ENCODE peak calls at places on chromosomes 2 and 18, in nine cellular contexts. One of them, this sample, is unnamed.

GRCh38 chr2:119142822-119143221 is 15.7 kb downstream of the C1QL2 start:
- DNase-seq in left lung: no peak
- DNase-seq in foreskin fibroblast: no peak
- DNase-seq in CD8-positive, alpha-beta T cell: no peak
- DNase-seq in astrocyte of the spinal cord: no peak
- DNase-seq in HL-60: no peak
- DNase-seq in fibroblast of lung: no peak
- DNase-seq in right lobe of liver: no peak
- DNase-seq in vagina: no peak
- DNase-seq in this sample: no peak

GRCh38 chr2:226730487-226730886 is 69.1 kb downstream of the IRS1 start:
- DNase-seq in left lung: no peak
- DNase-seq in foreskin fibroblast: peak; percentile 51
- DNase-seq in CD8-positive, alpha-beta T cell: no peak
- DNase-seq in astrocyte of the spinal cord: peak; percentile 39
- DNase-seq in HL-60: no peak
- DNase-seq in fibroblast of lung: no peak
- DNase-seq in right lobe of liver: peak; percentile 53
- DNase-seq in vagina: no peak
- DNase-seq in this sample: no peak

GRCh38 chr2:127174977-127175376 is 45.1 kb downstream of the CYP27C1 start:
- DNase-seq in left lung: no peak
- DNase-seq in foreskin fibroblast: peak; percentile 31
- DNase-seq in CD8-positive, alpha-beta T cell: no peak
- DNase-seq in astrocyte of the spinal cord: no peak
- DNase-seq in HL-60: no peak
- DNase-seq in fibroblast of lung: no peak
- DNase-seq in right lobe of liver: no peak
- DNase-seq in vagina: peak; percentile 92
- DNase-seq in this sample: no peak

GRCh38 chr2:113173563-113174368 is at the start of gene PSD4:
- DNase-seq in left lung: peak; percentile 87
- DNase-seq in foreskin fibroblast: no peak
- DNase-seq in CD8-positive, alpha-beta T cell: peak; percentile 91
- DNase-seq in astrocyte of the spinal cord: no peak
- DNase-seq in HL-60: peak; percentile 83
- DNase-seq in fibroblast of lung: no peak
- DNase-seq in right lobe of liver: peak; percentile 78
- DNase-seq in vagina: no peak
- DNase-seq in this sample: no peak

GRCh38 chr2:152730591-152731333 is 12.3 kb downstream of the ARL6IP6 start:
- DNase-seq in left lung: no peak
- DNase-seq in foreskin fibroblast: no peak
- DNase-seq in CD8-positive, alpha-beta T cell: peak; percentile 53
- DNase-seq in astrocyte of the spinal cord: no peak
- DNase-seq in HL-60: peak; percentile 73
- DNase-seq in fibroblast of lung: peak; percentile 25
- DNase-seq in right lobe of liver: no peak
- DNase-seq in vagina: no peak
- DNase-seq in this sample: no peak

GRCh38 chr18:5197032-5197434 is at the start of gene AKAIN1:
- DNase-seq in left lung: peak; percentile 36
- DNase-seq in foreskin fibroblast: peak; percentile 0
- DNase-seq in CD8-positive, alpha-beta T cell: no peak
- DNase-seq in astrocyte of the spinal cord: peak; percentile 49
- DNase-seq in HL-60: no peak
- DNase-seq in fibroblast of lung: peak; percentile 44
- DNase-seq in right lobe of liver: peak; percentile 58
- DNase-seq in vagina: no peak
- DNase-seq in this sample: no peak

GRCh38 chr2:112164876-112165275 is 26.7 kb downstream of the FBLN7 start:
- DNase-seq in left lung: no peak
- DNase-seq in foreskin fibroblast: no peak
- DNase-seq in CD8-positive, alpha-beta T cell: no peak
- DNase-seq in astrocyte of the spinal cord: no peak
- DNase-seq in HL-60: no peak
- DNase-seq in fibroblast of lung: no peak
- DNase-seq in right lobe of liver: no peak
- DNase-seq in vagina: no peak
- DNase-seq in this sample: no peak

GRCh38 chr2:129759186-129760010 is 220.1 kb upstream of the RAB6C start:
- DNase-seq in left lung: no peak
- DNase-seq in foreskin fibroblast: no peak
- DNase-seq in CD8-positive, alpha-beta T cell: no peak
- DNase-seq in astrocyte of the spinal cord: no peak
- DNase-seq in HL-60: no peak
- DNase-seq in fibroblast of lung: no peak
- DNase-seq in right lobe of liver: peak; percentile 47
- DNase-seq in vagina: peak; percentile 80
- DNase-seq in this sample: no peak

GRCh38 chr18:60075477-60075876 is 175.7 kb downstream of the PMAIP1 start:
- DNase-seq in left lung: no peak
- DNase-seq in foreskin fibroblast: no peak
- DNase-seq in CD8-positive, alpha-beta T cell: no peak
- DNase-seq in astrocyte of the spinal cord: no peak
- DNase-seq in HL-60: no peak
- DNase-seq in fibroblast of lung: no peak
- DNase-seq in right lobe of liver: no peak
- DNase-seq in vagina: no peak
- DNase-seq in this sample: no peak

GRCh38 chr18:7987284-7987976 is 420.3 kb downstream of the PTPRM start:
- DNase-seq in left lung: no peak
- DNase-seq in foreskin fibroblast: peak; percentile 56
- DNase-seq in CD8-positive, alpha-beta T cell: no peak
- DNase-seq in astrocyte of the spinal cord: peak; percentile 81
- DNase-seq in HL-60: no peak
- DNase-seq in fibroblast of lung: peak; percentile 85
- DNase-seq in right lobe of liver: no peak
- DNase-seq in vagina: no peak
- DNase-seq in this sample: no peak

GRCh38 chr2:157699806-157700205 is 71.1 kb upstream of the ACVR1C start:
- DNase-seq in left lung: no peak
- DNase-seq in foreskin fibroblast: no peak
- DNase-seq in CD8-positive, alpha-beta T cell: no peak
- DNase-seq in astrocyte of the spinal cord: no peak
- DNase-seq in HL-60: no peak
- DNase-seq in fibroblast of lung: no peak
- DNase-seq in right lobe of liver: no peak
- DNase-seq in vagina: no peak
- DNase-seq in this sample: no peak

GRCh38 chr18:1062592-1062991 is 157.9 kb downstream of the ADCYAP1 start:
- DNase-seq in left lung: no peak
- DNase-seq in foreskin fibroblast: no peak
- DNase-seq in CD8-positive, alpha-beta T cell: no peak
- DNase-seq in astrocyte of the spinal cord: no peak
- DNase-seq in HL-60: no peak
- DNase-seq in fibroblast of lung: no peak
- DNase-seq in right lobe of liver: no peak
- DNase-seq in vagina: no peak
- DNase-seq in this sample: no peak

GRCh38 chr18:30280861-30281470 is 761.6 kb downstream of the DSC3 start:
- DNase-seq in left lung: no peak
- DNase-seq in foreskin fibroblast: peak; percentile 2
- DNase-seq in CD8-positive, alpha-beta T cell: no peak
- DNase-seq in astrocyte of the spinal cord: peak; percentile 69
- DNase-seq in HL-60: peak; percentile 5
- DNase-seq in fibroblast of lung: peak; percentile 41
- DNase-seq in right lobe of liver: no peak
- DNase-seq in vagina: no peak
- DNase-seq in this sample: no peak

GRCh38 chr2:188320861-188321260 is 29.2 kb downstream of the GULP1 start:
- DNase-seq in left lung: no peak
- DNase-seq in foreskin fibroblast: no peak
- DNase-seq in CD8-positive, alpha-beta T cell: no peak
- DNase-seq in astrocyte of the spinal cord: no peak
- DNase-seq in HL-60: no peak
- DNase-seq in fibroblast of lung: no peak
- DNase-seq in right lobe of liver: no peak
- DNase-seq in vagina: no peak
- DNase-seq in this sample: no peak

GRCh38 chr18:57430166-57430958 is 4.8 kb upstream of the ONECUT2 start:
- DNase-seq in left lung: no peak
- DNase-seq in foreskin fibroblast: no peak
- DNase-seq in CD8-positive, alpha-beta T cell: no peak
- DNase-seq in astrocyte of the spinal cord: no peak
- DNase-seq in HL-60: no peak
- DNase-seq in fibroblast of lung: no peak
- DNase-seq in right lobe of liver: no peak
- DNase-seq in vagina: no peak
- DNase-seq in this sample: no peak

GRCh38 chr18:57426187-57426586 is 9.0 kb upstream of the ONECUT2 start:
- DNase-seq in left lung: no peak
- DNase-seq in foreskin fibroblast: no peak
- DNase-seq in CD8-positive, alpha-beta T cell: no peak
- DNase-seq in astrocyte of the spinal cord: no peak
- DNase-seq in HL-60: no peak
- DNase-seq in fibroblast of lung: no peak
- DNase-seq in right lobe of liver: no peak
- DNase-seq in vagina: no peak
- DNase-seq in this sample: no peak

GRCh38 chr18:57429607-57430165 is 5.5 kb upstream of the ONECUT2 start:
- DNase-seq in left lung: no peak
- DNase-seq in foreskin fibroblast: no peak
- DNase-seq in CD8-positive, alpha-beta T cell: no peak
- DNase-seq in astrocyte of the spinal cord: no peak
- DNase-seq in HL-60: no peak
- DNase-seq in fibroblast of lung: no peak
- DNase-seq in right lobe of liver: no peak
- DNase-seq in vagina: no peak
- DNase-seq in this sample: no peak

GRCh38 chr18:57427429-57428181 is 7.6 kb upstream of the ONECUT2 start:
- DNase-seq in left lung: no peak
- DNase-seq in foreskin fibroblast: no peak
- DNase-seq in CD8-positive, alpha-beta T cell: no peak
- DNase-seq in astrocyte of the spinal cord: no peak
- DNase-seq in HL-60: no peak
- DNase-seq in fibroblast of lung: no peak
- DNase-seq in right lobe of liver: peak; percentile 69
- DNase-seq in vagina: no peak
- DNase-seq in this sample: no peak

GRCh38 chr18:57428221-57429150 is 6.7 kb upstream of the ONECUT2 start:
- DNase-seq in left lung: no peak
- DNase-seq in foreskin fibroblast: no peak
- DNase-seq in CD8-positive, alpha-beta T cell: no peak
- DNase-seq in astrocyte of the spinal cord: no peak
- DNase-seq in HL-60: no peak
- DNase-seq in fibroblast of lung: no peak
- DNase-seq in right lobe of liver: no peak
- DNase-seq in vagina: no peak
- DNase-seq in this sample: no peak
- H3K4me3 ChIP-seq in left lung: no peak overlapping the region
- H3K4me3 ChIP-seq in foreskin fibroblast: no peak overlapping the region
- H3K4me3 ChIP-seq in CD8-positive, alpha-beta T cell: no peak overlapping the region
- H3K4me3 ChIP-seq in astrocyte of the spinal cord: no peak overlapping the region
- H3K4me3 ChIP-seq in HL-60: no peak overlapping the region
- H3K4me3 ChIP-seq in fibroblast of lung: no peak overlapping the region
- H3K4me3 ChIP-seq in right lobe of liver: peak overlapping the region; percentile 52
- H3K4me3 ChIP-seq in vagina: peak overlapping the region; percentile 34
- H3K4me3 ChIP-seq in this sample: no peak overlapping the region

DNA sequence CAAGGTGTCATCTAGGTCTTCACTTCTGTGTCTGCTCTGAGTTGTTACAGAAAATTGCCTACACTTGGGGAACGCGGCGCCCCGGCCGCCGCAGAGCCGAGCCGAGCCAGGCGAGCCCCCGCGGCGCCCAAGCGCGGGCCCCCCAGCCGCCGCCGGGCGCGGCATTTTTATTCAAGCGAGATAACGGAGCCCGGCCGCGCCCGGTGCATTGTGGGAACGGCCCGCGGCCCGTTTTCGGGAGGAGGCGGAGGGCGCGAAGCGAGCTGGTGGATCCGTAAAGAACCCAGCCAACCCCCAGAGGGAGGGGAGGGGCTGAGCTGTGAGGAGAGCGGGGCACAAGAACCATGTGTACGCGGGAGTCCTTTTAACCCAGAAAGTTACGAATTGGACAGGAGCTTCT is 191.8 kb downstream of the FTCDNL1 start:
- DNase-seq in left lung: peak; percentile 34
- DNase-seq in foreskin fibroblast: peak; percentile 2
- DNase-seq in CD8-positive, alpha-beta T cell: no peak
- DNase-seq in astrocyte of the spinal cord: peak; percentile 38
- DNase-seq in HL-60: no peak
- DNase-seq in fibroblast of lung: peak; percentile 56
- DNase-seq in right lobe of liver: peak; percentile 63
- DNase-seq in vagina: no peak
- DNase-seq in this sample: no peak
- H3K4me3 ChIP-seq in left lung: no peak overlapping the region
- H3K4me3 ChIP-seq in foreskin fibroblast: peak overlapping the region; percentile 51
- H3K4me3 ChIP-seq in CD8-positive, alpha-beta T cell: no peak overlapping the region
- H3K4me3 ChIP-seq in astrocyte of the spinal cord: peak overlapping the region; percentile 16
- H3K4me3 ChIP-seq in HL-60: no peak overlapping the region
- H3K4me3 ChIP-seq in fibroblast of lung: no peak overlapping the region
- H3K4me3 ChIP-seq in right lobe of liver: peak overlapping the region; percentile 56
- H3K4me3 ChIP-seq in vagina: peak overlapping the region; percentile 36
- H3K4me3 ChIP-seq in this sample: peak overlapping the region; percentile 6

GRCh38 chr2:70686577-70687460 is 81.2 kb downstream of the ADD2 start:
- DNase-seq in left lung: no peak
- DNase-seq in foreskin fibroblast: peak; percentile 27
- DNase-seq in CD8-positive, alpha-beta T cell: no peak
- DNase-seq in astrocyte of the spinal cord: peak; percentile 33
- DNase-seq in HL-60: peak; percentile 74
- DNase-seq in fibroblast of lung: peak; percentile 83
- DNase-seq in right lobe of liver: no peak
- DNase-seq in vagina: no peak
- DNase-seq in this sample: no peak
- H3K4me3 ChIP-seq in left lung: no peak overlapping the region
- H3K4me3 ChIP-seq in foreskin fibroblast: no peak overlapping the region
- H3K4me3 ChIP-seq in CD8-positive, alpha-beta T cell: no peak overlapping the region
- H3K4me3 ChIP-seq in astrocyte of the spinal cord: no peak overlapping the region
- H3K4me3 ChIP-seq in HL-60: no peak overlapping the region
- H3K4me3 ChIP-seq in fibroblast of lung: no peak overlapping the region
- H3K4me3 ChIP-seq in right lobe of liver: no peak overlapping the region
- H3K4me3 ChIP-seq in vagina: no peak overlapping the region
- H3K4me3 ChIP-seq in this sample: no peak overlapping the region

GRCh38 chr2:216059233-216059834 is 22.3 kb downstream of the PECR start:
- DNase-seq in left lung: no peak
- DNase-seq in foreskin fibroblast: no peak
- DNase-seq in CD8-positive, alpha-beta T cell: no peak
- DNase-seq in astrocyte of the spinal cord: no peak
- DNase-seq in HL-60: no peak
- DNase-seq in fibroblast of lung: no peak
- DNase-seq in right lobe of liver: no peak
- DNase-seq in vagina: no peak
- DNase-seq in this sample: no peak

GRCh38 chr2:216057688-216058193 is 23.9 kb downstream of the PECR start:
- DNase-seq in left lung: peak; percentile 53
- DNase-seq in foreskin fibroblast: peak; percentile 42
- DNase-seq in CD8-positive, alpha-beta T cell: peak; percentile 77
- DNase-seq in astrocyte of the spinal cord: peak; percentile 93
- DNase-seq in HL-60: no peak
- DNase-seq in fibroblast of lung: peak; percentile 96
- DNase-seq in right lobe of liver: no peak
- DNase-seq in vagina: no peak
- DNase-seq in this sample: no peak

GRCh38 chr2:216055661-216056060 is 25.9 kb downstream of the PECR start:
- DNase-seq in left lung: no peak
- DNase-seq in foreskin fibroblast: no peak
- DNase-seq in CD8-positive, alpha-beta T cell: no peak
- DNase-seq in astrocyte of the spinal cord: no peak
- DNase-seq in HL-60: no peak
- DNase-seq in fibroblast of lung: no peak
- DNase-seq in right lobe of liver: no peak
- DNase-seq in vagina: no peak
- DNase-seq in this sample: no peak

GRCh38 chr2:216052420-216052819 is 29.2 kb downstream of the PECR start:
- DNase-seq in left lung: no peak
- DNase-seq in foreskin fibroblast: no peak
- DNase-seq in CD8-positive, alpha-beta T cell: no peak
- DNase-seq in astrocyte of the spinal cord: no peak
- DNase-seq in HL-60: no peak
- DNase-seq in fibroblast of lung: no peak
- DNase-seq in right lobe of liver: no peak
- DNase-seq in vagina: no peak
- DNase-seq in this sample: no peak

GRCh38 chr2:216056739-216057138 is 24.9 kb downstream of the PECR start:
- DNase-seq in left lung: no peak
- DNase-seq in foreskin fibroblast: no peak
- DNase-seq in CD8-positive, alpha-beta T cell: no peak
- DNase-seq in astrocyte of the spinal cord: no peak
- DNase-seq in HL-60: no peak
- DNase-seq in fibroblast of lung: no peak
- DNase-seq in right lobe of liver: no peak
- DNase-seq in vagina: no peak
- DNase-seq in this sample: no peak
- H3K4me3 ChIP-seq in left lung: no peak overlapping the region
- H3K4me3 ChIP-seq in foreskin fibroblast: no peak overlapping the region
- H3K4me3 ChIP-seq in CD8-positive, alpha-beta T cell: no peak overlapping the region
- H3K4me3 ChIP-seq in astrocyte of the spinal cord: no peak overlapping the region
- H3K4me3 ChIP-seq in HL-60: no peak overlapping the region
- H3K4me3 ChIP-seq in fibroblast of lung: no peak overlapping the region
- H3K4me3 ChIP-seq in right lobe of liver: no peak overlapping the region
- H3K4me3 ChIP-seq in vagina: no peak overlapping the region
- H3K4me3 ChIP-seq in this sample: no peak overlapping the region

This sample was measured in RWPE2.